ENCODE peak calls at places on chromosomes 11 and 22, in seven cellular contexts. Z, Y, I, M, J, C and P are unnamed samples.

GRCh38 chr11:128552783-128553661 is 34.3 kb downstream of the ETS1 start:
- DNase-seq in J (no peak), M (no peak), I (no peak), Z (no peak), C (no peak), Y (no peak), P (peak; percentile 83)

GRCh38 chr11:95584180-95584579 is 205.4 kb downstream of the FAM76B start:
- DNase-seq in J (no peak), Y (no peak), C (peak; percentile 23), Z (peak; percentile 60), I (no peak), M (no peak), P (peak; percentile 78)

GRCh38 chr22:27212617-27213177 is 555.3 kb downstream of the MIAT start:
- DNase-seq in I (no peak), Y (peak; percentile 92), C (peak; percentile 98), M (no peak), J (no peak), Z (peak; percentile 100), P (peak; percentile 98)

GRCh38 chr22:44129614-44129976 is 51.1 kb upstream of the PARVG start:
- DNase-seq in I (peak; percentile 29), J (no peak), Z (no peak), M (no peak), C (no peak), Y (no peak), P (peak; percentile 60)

GRCh38 chr11:130190371-130190881 is 30.8 kb downstream of the ST14 start:
- DNase-seq in M (no peak), C (no peak), I (no peak), Y (no peak), Z (no peak), J (peak; percentile 73), P (no peak)

GRCh38 chr11:14373941-14374646 is 15.1 kb upstream of the RRAS2 start:
- DNase-seq in C (peak; percentile 60), I (no peak), Z (peak; percentile 88), Y (peak; percentile 66), J (no peak), M (no peak), P (peak; percentile 87)

GRCh38 chr11:115613986-115614625 is 109.9 kb upstream of the CADM1 start:
- DNase-seq in Y (no peak), J (no peak), M (no peak), I (no peak), Z (no peak), C (peak; percentile 9), P (peak; percentile 6)

GRCh38 chr22:49268924-49269323 is 558.7 kb downstream of the BRD1 start:
- DNase-seq in Y (no peak), C (no peak), J (no peak), M (no peak), Z (no peak), I (no peak), P (no peak)